ENCODE peak calls at places on chromosomes 2 and 18, in six cellular contexts. H, W, L, Y, A and G are unnamed samples.

GRCh38 chr2:8796878-8797550 is 40.4 kb downstream of the KIDINS220 start:
- DNase-seq in H (no peak), W (no peak), L (no peak), Y (no peak), A (no peak), G (no peak)

GRCh38 chr2:151238527-151239487 is 22.9 kb downstream of the RBM43 start:
- DNase-seq in H (peak; percentile 58), W (peak; percentile 71), L (peak; percentile 31), Y (peak; percentile 67), A (peak; percentile 58), G (peak; percentile 21)

GRCh38 chr18:56459451-56459777 is 179.0 kb downstream of the TXNL1 start:
- DNase-seq in H (no peak), W (no peak), L (no peak), Y (no peak), A (no peak), G (no peak)

GRCh38 chr2:174774828-174775227 is 10.6 kb upstream of the CHRNA1 start:
- DNase-seq in H (no peak), W (no peak), L (no peak), Y (no peak), A (no peak), G (no peak)

GRCh38 chr2:26691140-26691539 is 1.4 kb upstream of the KCNK3 start:
- DNase-seq in H (no peak), W (no peak), L (no peak), Y (no peak), A (no peak), G (no peak)

GRCh38 chr18:51739044-51739666 is 541.7 kb upstream of the MEX3C start:
- DNase-seq in H (no peak), W (no peak), L (no peak), Y (no peak), A (no peak), G (no peak)

GRCh38 chr2:215626812-215627281 is 191.0 kb upstream of the FN1 start:
- DNase-seq in H (no peak), W (no peak), L (no peak), Y (no peak), A (no peak), G (no peak)

GRCh38 chr18:21194871-21195771 is 46.9 kb upstream of the GREB1L start:
- DNase-seq in H (no peak), W (peak; percentile 71), L (no peak), Y (peak; percentile 81), A (no peak), G (peak; percentile 16)

GRCh38 chr2:9820020-9820973 is 23.0 kb upstream of the TAF1B start:
- DNase-seq in H (peak; percentile 48), W (peak; percentile 49), L (no peak), Y (no peak), A (no peak), G (no peak)

GRCh38 chr2:100104718-100105677 is 37.4 kb downstream of the AFF3 start:
- DNase-seq in H (no peak), W (no peak), L (peak; percentile 5), Y (no peak), A (no peak), G (peak; percentile 49)